ENCODE peak calls at places on chromosome 3, in ten cellular contexts. W is effector memory CD8-positive, alpha-beta T cell; U is MM.1S; S is HEK293T; X is stimulated activated CD4-positive, alpha-beta T cell treated with anti-CD3 and anti-CD28 coated beads, Interleukin-4, amount 100 ng/mL, for 1 hour; C is NCI-H345; V is GM20000; T is hippocampal formation; H is CD8-positive, alpha-beta T cell; E is activated T-helper 1 cell treated with Interleukin-2 at 50 U/mL for 16 hours. B is an unnamed sample.

GRCh38 chr3:11606865-11607440 is 36.8 kb downstream of the VGLL4 start:
- DNase-seq in S (no peak), U (no peak), W (no peak), V (no peak), C (no peak), E (no peak), X (no peak), T (no peak), H (no peak), B (no peak)

GRCh38 chr3:194983620-194984019 is 287.3 kb downstream of the XXYLT1 start:
- DNase-seq in W (no peak), C (no peak), U (no peak), X (no peak), E (no peak), H (no peak), T (no peak), V (no peak), S (no peak), B (no peak)

GRCh38 chr3:20574746-20575145 is 388.7 kb upstream of the SGO1 start:
- DNase-seq in W (no peak), H (no peak), T (no peak), X (no peak), E (no peak), S (no peak), V (no peak), C (no peak), U (no peak), B (no peak)

GRCh38 chr3:55559651-55560423 is 72.7 kb upstream of the WNT5A start:
- DNase-seq in C (no peak), W (no peak), T (no peak), X (no peak), V (no peak), U (no peak), E (no peak), H (no peak), S (no peak), B (no peak)

GRCh38 chr3:57557088-57557537 is 1.0 kb downstream of the PDE12 start:
- DNase-seq in X (peak), H (peak), S (peak), W (peak), T (no peak), U (peak), E (peak), C (no peak), V (peak), B (no peak)

GRCh38 chr3:179297971-179298725 is 24.7 kb upstream of the ZNF639 start:
- DNase-seq in S (no peak), C (no peak), W (no peak), E (no peak), H (no peak), U (no peak), T (no peak), V (no peak), X (no peak), B (no peak)

GRCh38 chr3:58074126-58074715 is 66.0 kb downstream of the FLNB start:
- DNase-seq in E (no peak), U (no peak), S (no peak), H (no peak), C (no peak), W (no peak), V (no peak), T (no peak), X (no peak), B (no peak)

GRCh38 chr3:31434819-31435218 is 97.9 kb upstream of the STT3B start:
- DNase-seq in V (no peak), H (no peak), S (no peak), C (no peak), W (no peak), U (no peak), T (no peak), E (no peak), X (no peak), B (no peak)

GRCh38 chr3:55333923-55334322 is 153.2 kb downstream of the WNT5A start:
- DNase-seq in S (no peak), H (no peak), E (no peak), W (no peak), C (no peak), U (no peak), V (no peak), T (no peak), X (no peak), B (no peak)

GRCh38 chr3:8768364-8769087 is 887 bp downstream of the OXTR start:
- DNase-seq in C (peak), W (no peak), E (no peak), T (no peak), X (no peak), V (peak), H (no peak), S (no peak), U (no peak), B (no peak)

GRCh38 chr3:13352621-13353131 is 67.4 kb downstream of the NUP210 start:
- DNase-seq in U (no peak), E (no peak), H (peak), V (no peak), C (no peak), W (no peak), S (no peak), X (peak), T (no peak), B (no peak)

GRCh38 chr3:107950413-107950812 is 140.4 kb downstream of the CD47 start:
- DNase-seq in C (no peak), U (no peak), H (no peak), X (no peak), E (no peak), W (no peak), V (no peak), S (no peak), T (no peak), B (peak)

GRCh38 chr3:127833281-127834032 is 11.1 kb upstream of the MGLL start:
- DNase-seq in C (no peak), H (no peak), V (no peak), S (no peak), U (no peak), T (no peak), X (no peak), W (no peak), E (no peak), B (no peak)

GRCh38 chr3:194487289-194488006 is 646 bp upstream of the ATP13A3 start:
- DNase-seq in V (peak), C (peak), S (no peak), U (peak), T (no peak), H (peak), E (peak), W (peak), X (peak), B (no peak)

GRCh38 chr3:186960327-186960726 is 30.0 kb downstream of the ST6GAL1 start:
- DNase-seq in H (no peak), T (no peak), U (no peak), W (no peak), S (no peak), C (no peak), V (no peak), E (no peak), X (no peak), B (no peak)

GRCh38 chr3:104437131-104437750 is 929.5 kb upstream of the ALCAM start:
- DNase-seq in C (no peak), X (no peak), S (peak), U (no peak), V (no peak), E (no peak), W (no peak), T (no peak), H (no peak), B (no peak)